ENCODE peak calls at places on chromosomes 7 and 10, in six cellular contexts. One of them, this sample, is unnamed.

GRCh38 chr10:131445623-131446022 is 134.1 kb upstream of the TCERG1L start:
- DNase-seq in SK-N-SH: no peak
- DNase-seq in neural progenitor cell: no peak
- DNase-seq in fibroblast of lung: no peak
- DNase-seq in PC-9: no peak
- DNase-seq in astrocyte: no peak
- DNase-seq in this sample: no peak

GRCh38 chr7:2943851-2944601 is 99.6 kb downstream of the CARD11 start:
- DNase-seq in SK-N-SH: no peak
- DNase-seq in neural progenitor cell: no peak
- DNase-seq in fibroblast of lung: no peak
- DNase-seq in PC-9: no peak
- DNase-seq in astrocyte: no peak
- DNase-seq in this sample: no peak

GRCh38 chr7:36747251-36747968 is 23.1 kb upstream of the AOAH start:
- DNase-seq in SK-N-SH: no peak
- DNase-seq in neural progenitor cell: no peak
- DNase-seq in fibroblast of lung: peak; percentile 91
- DNase-seq in PC-9: no peak
- DNase-seq in astrocyte: peak; percentile 83
- DNase-seq in this sample: no peak

GRCh38 chr10:48199580-48200377 is 74.7 kb downstream of the FRMPD2 start:
- DNase-seq in SK-N-SH: no peak
- DNase-seq in neural progenitor cell: no peak
- DNase-seq in fibroblast of lung: peak; percentile 51
- DNase-seq in PC-9: no peak
- DNase-seq in astrocyte: peak; percentile 36
- DNase-seq in this sample: no peak

GRCh38 chr10:124220547-124220946 is 127.1 kb upstream of the CHST15 start:
- DNase-seq in SK-N-SH: no peak
- DNase-seq in neural progenitor cell: no peak
- DNase-seq in fibroblast of lung: no peak
- DNase-seq in PC-9: no peak
- DNase-seq in astrocyte: no peak
- DNase-seq in this sample: peak; percentile 65

GRCh38 chr10:91796332-91797076 is 1.7 kb upstream of the TNKS2 start:
- DNase-seq in SK-N-SH: no peak
- DNase-seq in neural progenitor cell: peak; percentile 58
- DNase-seq in fibroblast of lung: no peak
- DNase-seq in PC-9: peak; percentile 14
- DNase-seq in astrocyte: no peak
- DNase-seq in this sample: no peak

GRCh38 chr7:24346716-24347115 is 62.7 kb downstream of the NPY start:
- DNase-seq in SK-N-SH: no peak
- DNase-seq in neural progenitor cell: no peak
- DNase-seq in fibroblast of lung: no peak
- DNase-seq in PC-9: no peak
- DNase-seq in astrocyte: no peak
- DNase-seq in this sample: no peak

GRCh38 chr10:71090330-71090729 is 122.0 kb upstream of the UNC5B start:
- DNase-seq in SK-N-SH: no peak
- DNase-seq in neural progenitor cell: no peak
- DNase-seq in fibroblast of lung: no peak
- DNase-seq in PC-9: no peak
- DNase-seq in astrocyte: no peak
- DNase-seq in this sample: no peak

GRCh38 chr10:115950320-115950719 is 322.7 kb downstream of the GFRA1 start:
- DNase-seq in SK-N-SH: no peak
- DNase-seq in neural progenitor cell: no peak
- DNase-seq in fibroblast of lung: peak; percentile 72
- DNase-seq in PC-9: no peak
- DNase-seq in astrocyte: peak; percentile 63
- DNase-seq in this sample: peak; percentile 83

GRCh38 chr10:126387041-126387908 is 1.0 kb downstream of the ADAM12 start:
- DNase-seq in SK-N-SH: peak; percentile 80
- DNase-seq in neural progenitor cell: peak; percentile 80
- DNase-seq in fibroblast of lung: peak; percentile 81
- DNase-seq in PC-9: peak; percentile 79
- DNase-seq in astrocyte: peak; percentile 70
- DNase-seq in this sample: peak; percentile 92

GRCh38 chr7:106542550-106543220 is 118.3 kb downstream of the CCDC71L start:
- DNase-seq in SK-N-SH: peak; percentile 65
- DNase-seq in neural progenitor cell: peak; percentile 54
- DNase-seq in fibroblast of lung: peak; percentile 86
- DNase-seq in PC-9: peak; percentile 70
- DNase-seq in astrocyte: peak; percentile 81
- DNase-seq in this sample: peak; percentile 78

GRCh38 chr7:126780993-126781392 is 471.7 kb downstream of the GRM8 start:
- DNase-seq in SK-N-SH: no peak
- DNase-seq in neural progenitor cell: no peak
- DNase-seq in fibroblast of lung: no peak
- DNase-seq in PC-9: no peak
- DNase-seq in astrocyte: no peak
- DNase-seq in this sample: no peak

GRCh38 chr7:87231243-87231642 is 11.7 kb upstream of the TMEM243 start:
- DNase-seq in SK-N-SH: peak; percentile 35
- DNase-seq in neural progenitor cell: no peak
- DNase-seq in fibroblast of lung: no peak
- DNase-seq in PC-9: no peak
- DNase-seq in astrocyte: no peak
- DNase-seq in this sample: no peak

GRCh38 chr7:139777304-139777890 is 401 bp downstream of the HIPK2 start:
- DNase-seq in SK-N-SH: peak; percentile 89
- DNase-seq in neural progenitor cell: peak; percentile 79
- DNase-seq in fibroblast of lung: no peak
- DNase-seq in PC-9: peak; percentile 9
- DNase-seq in astrocyte: no peak
- DNase-seq in this sample: peak; percentile 95

GRCh38 chr7:22997871-22998515 is 15.9 kb downstream of the HYCC1 start:
- DNase-seq in SK-N-SH: no peak
- DNase-seq in neural progenitor cell: no peak
- DNase-seq in fibroblast of lung: peak; percentile 33
- DNase-seq in PC-9: no peak
- DNase-seq in astrocyte: no peak
- DNase-seq in this sample: no peak

GRCh38 chr7:155962191-155962967 is 150.1 kb upstream of the SHH start:
- DNase-seq in SK-N-SH: no peak
- DNase-seq in neural progenitor cell: no peak
- DNase-seq in fibroblast of lung: peak; percentile 94
- DNase-seq in PC-9: peak; percentile 30
- DNase-seq in astrocyte: peak; percentile 91
- DNase-seq in this sample: peak; percentile 90

GRCh38 chr10:110576220-110576619 is 8.7 kb downstream of the SMC3 start:
- DNase-seq in SK-N-SH: no peak
- DNase-seq in neural progenitor cell: no peak
- DNase-seq in fibroblast of lung: peak; percentile 78
- DNase-seq in PC-9: no peak
- DNase-seq in astrocyte: peak; percentile 66
- DNase-seq in this sample: no peak

GRCh38 chr7:88218428-88218745 is 1.5 kb downstream of the SRI start:
- DNase-seq in SK-N-SH: no peak
- DNase-seq in neural progenitor cell: no peak
- DNase-seq in fibroblast of lung: no peak
- DNase-seq in PC-9: no peak
- DNase-seq in astrocyte: no peak
- DNase-seq in this sample: no peak

GRCh38 chr7:127943541-127944521 is 87.4 kb downstream of the LRRC4 start:
- DNase-seq in SK-N-SH: peak; percentile 22
- DNase-seq in neural progenitor cell: peak; percentile 32
- DNase-seq in fibroblast of lung: peak; percentile 79
- DNase-seq in PC-9: no peak
- DNase-seq in astrocyte: peak; percentile 69
- DNase-seq in this sample: no peak

GRCh38 chr10:71621783-71622526 is 97.6 kb downstream of the C10orf105 start:
- DNase-seq in SK-N-SH: no peak
- DNase-seq in neural progenitor cell: peak; percentile 53
- DNase-seq in fibroblast of lung: peak; percentile 73
- DNase-seq in PC-9: peak; percentile 66
- DNase-seq in astrocyte: peak; percentile 58
- DNase-seq in this sample: peak; percentile 82

GRCh38 chr10:43420369-43421200 is 11.6 kb upstream of the HNRNPF start:
- DNase-seq in SK-N-SH: peak; percentile 87
- DNase-seq in neural progenitor cell: peak; percentile 70
- DNase-seq in fibroblast of lung: peak; percentile 83
- DNase-seq in PC-9: peak; percentile 91
- DNase-seq in astrocyte: peak; percentile 68
- DNase-seq in this sample: peak; percentile 97
- H3K4me2 ChIP-seq in SK-N-SH: peak overlapping the region; percentile 82
- H3K4me2 ChIP-seq in neural progenitor cell: peak overlapping the region; percentile 59
- H3K4me2 ChIP-seq in fibroblast of lung: peak overlapping the region; percentile 78
- H3K4me2 ChIP-seq in PC-9: peak overlapping the region; percentile 89
- H3K4me2 ChIP-seq in astrocyte: peak overlapping the region; percentile 92
- H3K4me2 ChIP-seq in this sample: peak overlapping the region; percentile 99

GRCh38 chr10:6173203-6173602 is 29.5 kb upstream of the PFKFB3 start:
- DNase-seq in SK-N-SH: no peak
- DNase-seq in neural progenitor cell: peak; percentile 56
- DNase-seq in fibroblast of lung: no peak
- DNase-seq in PC-9: no peak
- DNase-seq in astrocyte: no peak
- DNase-seq in this sample: no peak
- TF ChIP-seq CTCF in SK-N-SH: peak; percentile 39
- TF ChIP-seq CTCF in neural progenitor cell: peak; percentile 56
- TF ChIP-seq CTCF in fibroblast of lung: no peak
- TF ChIP-seq CTCF in PC-9: no peak
- TF ChIP-seq CTCF in astrocyte: no peak
- TF ChIP-seq CTCF in this sample: peak; percentile 18

GRCh38 chr10:580796-581195 is 108.7 kb downstream of the DIP2C start:
- DNase-seq in SK-N-SH: no peak
- DNase-seq in neural progenitor cell: no peak
- DNase-seq in fibroblast of lung: peak; percentile 94
- DNase-seq in PC-9: no peak
- DNase-seq in astrocyte: peak; percentile 94
- DNase-seq in this sample: peak; percentile 95
- H3K79me2 ChIP-seq in SK-N-SH: peaks cover 84% of the 10 kb centered on the region
- H3K79me2 ChIP-seq in neural progenitor cell: peaks cover 93% of the 10 kb centered on the region
- H3K79me2 ChIP-seq in fibroblast of lung: peaks cover 44% of the 10 kb centered on the region
- H3K79me2 ChIP-seq in PC-9: no peaks in the 10 kb centered on the region
- H3K79me2 ChIP-seq in astrocyte: peaks cover 92% of the 10 kb centered on the region
- H3K79me2 ChIP-seq in this sample: peaks cover 94% of the 10 kb centered on the region

GRCh38 chr10:36341466-36341865 is 699.4 kb upstream of the FZD8 start:
- DNase-seq in SK-N-SH: no peak
- DNase-seq in neural progenitor cell: no peak
- DNase-seq in fibroblast of lung: peak; percentile 8
- DNase-seq in PC-9: no peak
- DNase-seq in astrocyte: no peak
- DNase-seq in this sample: no peak

GRCh38 chr10:36344816-36345215 is 702.7 kb upstream of the FZD8 start:
- DNase-seq in SK-N-SH: no peak
- DNase-seq in neural progenitor cell: no peak
- DNase-seq in fibroblast of lung: peak; percentile 35
- DNase-seq in PC-9: no peak
- DNase-seq in astrocyte: peak; percentile 6
- DNase-seq in this sample: no peak

GRCh38 chr10:36342781-36343180 is 700.7 kb upstream of the FZD8 start:
- DNase-seq in SK-N-SH: no peak
- DNase-seq in neural progenitor cell: no peak
- DNase-seq in fibroblast of lung: no peak
- DNase-seq in PC-9: no peak
- DNase-seq in astrocyte: no peak
- DNase-seq in this sample: no peak

GRCh38 chr10:36345770-36346169 is 703.7 kb upstream of the FZD8 start:
- DNase-seq in SK-N-SH: no peak
- DNase-seq in neural progenitor cell: no peak
- DNase-seq in fibroblast of lung: peak; percentile 40
- DNase-seq in PC-9: no peak
- DNase-seq in astrocyte: peak; percentile 25
- DNase-seq in this sample: no peak

GRCh38 chr10:36344240-36344639 is 702.1 kb upstream of the FZD8 start:
- DNase-seq in SK-N-SH: no peak
- DNase-seq in neural progenitor cell: no peak
- DNase-seq in fibroblast of lung: peak; percentile 32
- DNase-seq in PC-9: no peak
- DNase-seq in astrocyte: peak; percentile 21
- DNase-seq in this sample: no peak
- H3K4me2 ChIP-seq in SK-N-SH: peak overlapping the region; percentile 66
- H3K4me2 ChIP-seq in neural progenitor cell: no peak overlapping the region
- H3K4me2 ChIP-seq in fibroblast of lung: no peak overlapping the region
- H3K4me2 ChIP-seq in PC-9: no peak overlapping the region
- H3K4me2 ChIP-seq in astrocyte: no peak overlapping the region
- H3K4me2 ChIP-seq in this sample: peak overlapping the region; percentile 49